ENCODE peak calls at places on chromosomes 12 and 14, in ten cellular contexts. One of them, this sample, is unnamed.

GRCh38 chr12:47808574-47809380 is 10.9 kb downstream of the HDAC7 start:
- DNase-seq in stromal cell of bone marrow: no peak
- DNase-seq in pons: no peak
- DNase-seq in nephron progenitor cell: no peak
- DNase-seq in testis: no peak
- DNase-seq in NT2/D1: no peak
- DNase-seq in HCT116: no peak
- DNase-seq in foreskin fibroblast: peak
- DNase-seq in WTC11: no peak
- DNase-seq in stimulated activated CD4-positive, alpha-beta T cell treated with anti-CD3 and anti-CD28 coated beads, Interleukin-2, amount 100 ng/mL, for 48 hours: no peak
- DNase-seq in this sample: no peak

GRCh38 chr12:50572275-50572674 is 67.5 kb downstream of the DIP2B start:
- DNase-seq in stromal cell of bone marrow: peak
- DNase-seq in pons: peak
- DNase-seq in nephron progenitor cell: no peak
- DNase-seq in testis: no peak
- DNase-seq in NT2/D1: no peak
- DNase-seq in HCT116: no peak
- DNase-seq in foreskin fibroblast: peak
- DNase-seq in WTC11: no peak
- DNase-seq in stimulated activated CD4-positive, alpha-beta T cell treated with anti-CD3 and anti-CD28 coated beads, Interleukin-2, amount 100 ng/mL, for 48 hours: no peak
- DNase-seq in this sample: peak

GRCh38 chr14:50139192-50139591 is 22.8 kb upstream of the VCPKMT start:
- DNase-seq in stromal cell of bone marrow: no peak
- DNase-seq in pons: no peak
- DNase-seq in nephron progenitor cell: no peak
- DNase-seq in testis: no peak
- DNase-seq in NT2/D1: peak
- DNase-seq in HCT116: no peak
- DNase-seq in foreskin fibroblast: no peak
- DNase-seq in WTC11: no peak
- DNase-seq in stimulated activated CD4-positive, alpha-beta T cell treated with anti-CD3 and anti-CD28 coated beads, Interleukin-2, amount 100 ng/mL, for 48 hours: no peak
- DNase-seq in this sample: no peak

GRCh38 chr12:68224613-68225285 is 861 bp downstream of the IL26 start:
- DNase-seq in stromal cell of bone marrow: peak
- DNase-seq in pons: no peak
- DNase-seq in nephron progenitor cell: no peak
- DNase-seq in testis: no peak
- DNase-seq in NT2/D1: no peak
- DNase-seq in HCT116: no peak
- DNase-seq in foreskin fibroblast: peak
- DNase-seq in WTC11: no peak
- DNase-seq in stimulated activated CD4-positive, alpha-beta T cell treated with anti-CD3 and anti-CD28 coated beads, Interleukin-2, amount 100 ng/mL, for 48 hours: no peak
- DNase-seq in this sample: no peak

GRCh38 chr14:87966816-87967215 is 26.2 kb downstream of the GALC start:
- DNase-seq in stromal cell of bone marrow: no peak
- DNase-seq in pons: no peak
- DNase-seq in nephron progenitor cell: no peak
- DNase-seq in testis: no peak
- DNase-seq in NT2/D1: no peak
- DNase-seq in HCT116: no peak
- DNase-seq in foreskin fibroblast: no peak
- DNase-seq in WTC11: no peak
- DNase-seq in stimulated activated CD4-positive, alpha-beta T cell treated with anti-CD3 and anti-CD28 coated beads, Interleukin-2, amount 100 ng/mL, for 48 hours: no peak
- DNase-seq in this sample: no peak

GRCh38 chr14:55800443-55800842 is 220.4 kb downstream of the KTN1 start:
- DNase-seq in stromal cell of bone marrow: no peak
- DNase-seq in pons: no peak
- DNase-seq in nephron progenitor cell: no peak
- DNase-seq in testis: no peak
- DNase-seq in NT2/D1: peak
- DNase-seq in HCT116: no peak
- DNase-seq in foreskin fibroblast: no peak
- DNase-seq in WTC11: no peak
- DNase-seq in stimulated activated CD4-positive, alpha-beta T cell treated with anti-CD3 and anti-CD28 coated beads, Interleukin-2, amount 100 ng/mL, for 48 hours: no peak
- DNase-seq in this sample: no peak

GRCh38 chr14:101820283-101820798 is 58.8 kb downstream of the PPP2R5C start:
- DNase-seq in stromal cell of bone marrow: no peak
- DNase-seq in pons: no peak
- DNase-seq in nephron progenitor cell: no peak
- DNase-seq in testis: no peak
- DNase-seq in NT2/D1: no peak
- DNase-seq in HCT116: no peak
- DNase-seq in foreskin fibroblast: no peak
- DNase-seq in WTC11: no peak
- DNase-seq in stimulated activated CD4-positive, alpha-beta T cell treated with anti-CD3 and anti-CD28 coated beads, Interleukin-2, amount 100 ng/mL, for 48 hours: no peak
- DNase-seq in this sample: no peak

GRCh38 chr14:55927059-55927458 is 191.2 kb upstream of the PELI2 start:
- DNase-seq in stromal cell of bone marrow: no peak
- DNase-seq in pons: no peak
- DNase-seq in nephron progenitor cell: peak
- DNase-seq in testis: no peak
- DNase-seq in NT2/D1: no peak
- DNase-seq in HCT116: no peak
- DNase-seq in foreskin fibroblast: no peak
- DNase-seq in WTC11: no peak
- DNase-seq in stimulated activated CD4-positive, alpha-beta T cell treated with anti-CD3 and anti-CD28 coated beads, Interleukin-2, amount 100 ng/mL, for 48 hours: no peak
- DNase-seq in this sample: no peak

GRCh38 chr12:93784339-93785086 is 107.3 kb downstream of the CRADD start:
- DNase-seq in stromal cell of bone marrow: no peak
- DNase-seq in pons: peak
- DNase-seq in nephron progenitor cell: no peak
- DNase-seq in testis: peak
- DNase-seq in NT2/D1: no peak
- DNase-seq in HCT116: peak
- DNase-seq in foreskin fibroblast: peak
- DNase-seq in WTC11: no peak
- DNase-seq in stimulated activated CD4-positive, alpha-beta T cell treated with anti-CD3 and anti-CD28 coated beads, Interleukin-2, amount 100 ng/mL, for 48 hours: no peak
- DNase-seq in this sample: peak

GRCh38 chr12:10070380-10070779 is 28.4 kb downstream of the CLEC1A start:
- DNase-seq in stromal cell of bone marrow: no peak
- DNase-seq in pons: no peak
- DNase-seq in nephron progenitor cell: no peak
- DNase-seq in testis: no peak
- DNase-seq in NT2/D1: no peak
- DNase-seq in HCT116: no peak
- DNase-seq in foreskin fibroblast: no peak
- DNase-seq in WTC11: no peak
- DNase-seq in stimulated activated CD4-positive, alpha-beta T cell treated with anti-CD3 and anti-CD28 coated beads, Interleukin-2, amount 100 ng/mL, for 48 hours: no peak
- DNase-seq in this sample: no peak

GRCh38 chr14:95308073-95308472 is 11.6 kb downstream of the CLMN start:
- DNase-seq in stromal cell of bone marrow: no peak
- DNase-seq in pons: no peak
- DNase-seq in nephron progenitor cell: no peak
- DNase-seq in testis: no peak
- DNase-seq in NT2/D1: no peak
- DNase-seq in HCT116: no peak
- DNase-seq in foreskin fibroblast: no peak
- DNase-seq in WTC11: no peak
- DNase-seq in stimulated activated CD4-positive, alpha-beta T cell treated with anti-CD3 and anti-CD28 coated beads, Interleukin-2, amount 100 ng/mL, for 48 hours: no peak
- DNase-seq in this sample: no peak

GRCh38 chr12:67920432-67920831 is 68.8 kb upstream of the IFNG-AS1 start:
- DNase-seq in stromal cell of bone marrow: no peak
- DNase-seq in pons: no peak
- DNase-seq in nephron progenitor cell: no peak
- DNase-seq in testis: no peak
- DNase-seq in NT2/D1: no peak
- DNase-seq in HCT116: no peak
- DNase-seq in foreskin fibroblast: no peak
- DNase-seq in WTC11: no peak
- DNase-seq in stimulated activated CD4-positive, alpha-beta T cell treated with anti-CD3 and anti-CD28 coated beads, Interleukin-2, amount 100 ng/mL, for 48 hours: no peak
- DNase-seq in this sample: no peak

GRCh38 chr12:71755146-71755892 is 656 bp downstream of the RAB21 start:
- DNase-seq in stromal cell of bone marrow: peak
- DNase-seq in pons: peak
- DNase-seq in nephron progenitor cell: no peak
- DNase-seq in testis: peak
- DNase-seq in NT2/D1: no peak
- DNase-seq in HCT116: no peak
- DNase-seq in foreskin fibroblast: peak
- DNase-seq in WTC11: no peak
- DNase-seq in stimulated activated CD4-positive, alpha-beta T cell treated with anti-CD3 and anti-CD28 coated beads, Interleukin-2, amount 100 ng/mL, for 48 hours: peak
- DNase-seq in this sample: peak

GRCh38 chr12:6367065-6367968 is 8.0 kb downstream of the SCNN1A start:
- DNase-seq in stromal cell of bone marrow: no peak
- DNase-seq in pons: peak
- DNase-seq in nephron progenitor cell: no peak
- DNase-seq in testis: no peak
- DNase-seq in NT2/D1: no peak
- DNase-seq in HCT116: no peak
- DNase-seq in foreskin fibroblast: no peak
- DNase-seq in WTC11: no peak
- DNase-seq in stimulated activated CD4-positive, alpha-beta T cell treated with anti-CD3 and anti-CD28 coated beads, Interleukin-2, amount 100 ng/mL, for 48 hours: no peak
- DNase-seq in this sample: no peak

GRCh38 chr14:98138666-98139065 is 1133.3 kb downstream of the BCL11B start:
- DNase-seq in stromal cell of bone marrow: no peak
- DNase-seq in pons: peak
- DNase-seq in nephron progenitor cell: peak
- DNase-seq in testis: peak
- DNase-seq in NT2/D1: peak
- DNase-seq in HCT116: peak
- DNase-seq in foreskin fibroblast: no peak
- DNase-seq in WTC11: peak
- DNase-seq in stimulated activated CD4-positive, alpha-beta T cell treated with anti-CD3 and anti-CD28 coated beads, Interleukin-2, amount 100 ng/mL, for 48 hours: peak
- DNase-seq in this sample: no peak

GRCh38 chr12:121452356-121453021 is 52.6 kb downstream of the RNF34 start:
- DNase-seq in stromal cell of bone marrow: no peak
- DNase-seq in pons: no peak
- DNase-seq in nephron progenitor cell: peak
- DNase-seq in testis: no peak
- DNase-seq in NT2/D1: no peak
- DNase-seq in HCT116: no peak
- DNase-seq in foreskin fibroblast: no peak
- DNase-seq in WTC11: no peak
- DNase-seq in stimulated activated CD4-positive, alpha-beta T cell treated with anti-CD3 and anti-CD28 coated beads, Interleukin-2, amount 100 ng/mL, for 48 hours: no peak
- DNase-seq in this sample: no peak

GRCh38 chr14:54711812-54712211 is 144.9 kb downstream of the SAMD4A start:
- DNase-seq in stromal cell of bone marrow: no peak
- DNase-seq in pons: no peak
- DNase-seq in nephron progenitor cell: no peak
- DNase-seq in testis: no peak
- DNase-seq in NT2/D1: no peak
- DNase-seq in HCT116: no peak
- DNase-seq in foreskin fibroblast: no peak
- DNase-seq in WTC11: no peak
- DNase-seq in stimulated activated CD4-positive, alpha-beta T cell treated with anti-CD3 and anti-CD28 coated beads, Interleukin-2, amount 100 ng/mL, for 48 hours: no peak
- DNase-seq in this sample: no peak

GRCh38 chr14:95273041-95273978 is 46.4 kb downstream of the CLMN start:
- DNase-seq in stromal cell of bone marrow: no peak
- DNase-seq in pons: no peak
- DNase-seq in nephron progenitor cell: no peak
- DNase-seq in testis: no peak
- DNase-seq in NT2/D1: no peak
- DNase-seq in HCT116: no peak
- DNase-seq in foreskin fibroblast: no peak
- DNase-seq in WTC11: no peak
- DNase-seq in stimulated activated CD4-positive, alpha-beta T cell treated with anti-CD3 and anti-CD28 coated beads, Interleukin-2, amount 100 ng/mL, for 48 hours: no peak
- DNase-seq in this sample: no peak

GRCh38 chr12:80161612-80162011 is 62.3 kb downstream of the OTOGL start:
- DNase-seq in stromal cell of bone marrow: no peak
- DNase-seq in pons: no peak
- DNase-seq in nephron progenitor cell: no peak
- DNase-seq in testis: no peak
- DNase-seq in NT2/D1: no peak
- DNase-seq in HCT116: no peak
- DNase-seq in foreskin fibroblast: no peak
- DNase-seq in WTC11: no peak
- DNase-seq in stimulated activated CD4-positive, alpha-beta T cell treated with anti-CD3 and anti-CD28 coated beads, Interleukin-2, amount 100 ng/mL, for 48 hours: no peak
- DNase-seq in this sample: no peak

GRCh38 chr14:41636492-41637392 is 30.1 kb downstream of the LRFN5 start:
- DNase-seq in stromal cell of bone marrow: no peak
- DNase-seq in pons: no peak
- DNase-seq in nephron progenitor cell: no peak
- DNase-seq in testis: no peak
- DNase-seq in NT2/D1: no peak
- DNase-seq in HCT116: no peak
- DNase-seq in foreskin fibroblast: no peak
- DNase-seq in WTC11: no peak
- DNase-seq in stimulated activated CD4-positive, alpha-beta T cell treated with anti-CD3 and anti-CD28 coated beads, Interleukin-2, amount 100 ng/mL, for 48 hours: no peak
- DNase-seq in this sample: no peak

GRCh38 chr14:75181426-75182062 is 5.1 kb upstream of the TMED10 start:
- DNase-seq in stromal cell of bone marrow: no peak
- DNase-seq in pons: no peak
- DNase-seq in nephron progenitor cell: no peak
- DNase-seq in testis: no peak
- DNase-seq in NT2/D1: peak
- DNase-seq in HCT116: no peak
- DNase-seq in foreskin fibroblast: no peak
- DNase-seq in WTC11: no peak
- DNase-seq in stimulated activated CD4-positive, alpha-beta T cell treated with anti-CD3 and anti-CD28 coated beads, Interleukin-2, amount 100 ng/mL, for 48 hours: no peak
- DNase-seq in this sample: no peak

GRCh38 chr14:37116933-37117844 is 55.2 kb downstream of the SLC25A21 start:
- DNase-seq in stromal cell of bone marrow: peak
- DNase-seq in pons: peak
- DNase-seq in nephron progenitor cell: no peak
- DNase-seq in testis: no peak
- DNase-seq in NT2/D1: no peak
- DNase-seq in HCT116: peak
- DNase-seq in foreskin fibroblast: peak
- DNase-seq in WTC11: no peak
- DNase-seq in stimulated activated CD4-positive, alpha-beta T cell treated with anti-CD3 and anti-CD28 coated beads, Interleukin-2, amount 100 ng/mL, for 48 hours: no peak
- DNase-seq in this sample: peak